ENCODE peak calls at places on chromosomes 4 and X, in five cellular contexts. One of them, this sample, is unnamed.

GRCh38 chrX:136158685-136159084 is 11.4 kb downstream of the FHL1 start:
- DNase-seq in fibroblast of lung: no peak
- DNase-seq in K562: no peak
- DNase-seq in PC-3: no peak
- DNase-seq in GM23338: no peak
- DNase-seq in this sample: no peak

GRCh38 chr4:21242163-21242562 is 541.9 kb downstream of the PACRGL start:
- DNase-seq in PC-3: no peak
- DNase-seq in fibroblast of lung: no peak
- DNase-seq in K562: no peak
- DNase-seq in GM23338: no peak
- DNase-seq in this sample: no peak

GRCh38 chr4:16516796-16517413 is 290.6 kb upstream of the TAPT1 start:
- DNase-seq in K562: no peak
- DNase-seq in PC-3: peak
- DNase-seq in GM23338: peak
- DNase-seq in fibroblast of lung: peak
- DNase-seq in this sample: peak

GRCh38 chrX:129726307-129727111 is 12.3 kb upstream of the XPNPEP2 start:
- DNase-seq in fibroblast of lung: peak
- DNase-seq in PC-3: peak
- DNase-seq in K562: peak
- DNase-seq in GM23338: peak
- DNase-seq in this sample: peak

GRCh38 chr4:84837751-84838150 is 128.7 kb downstream of the WDFY3 start:
- DNase-seq in fibroblast of lung: no peak
- DNase-seq in GM23338: no peak
- DNase-seq in K562: no peak
- DNase-seq in PC-3: no peak
- DNase-seq in this sample: no peak

GRCh38 chr4:128846063-128846462 is 36.6 kb downstream of the JADE1 start:
- DNase-seq in fibroblast of lung: no peak
- DNase-seq in K562: no peak
- DNase-seq in PC-3: peak
- DNase-seq in GM23338: no peak
- DNase-seq in this sample: no peak

GRCh38 chr4:153782567-153782966 is 6.3 kb downstream of the SFRP2 start:
- DNase-seq in K562: no peak
- DNase-seq in PC-3: peak
- DNase-seq in fibroblast of lung: peak
- DNase-seq in GM23338: no peak
- DNase-seq in this sample: no peak

GRCh38 chrX:114619874-114620273 is 36.0 kb downstream of the HTR2C start:
- DNase-seq in GM23338: peak
- DNase-seq in K562: peak
- DNase-seq in PC-3: peak
- DNase-seq in fibroblast of lung: no peak
- DNase-seq in this sample: peak

GRCh38 chrX:116961872-116962582 is 499.3 kb upstream of the CT83 start:
- DNase-seq in fibroblast of lung: no peak
- DNase-seq in GM23338: peak
- DNase-seq in PC-3: peak
- DNase-seq in K562: no peak
- DNase-seq in this sample: peak

GRCh38 chrX:12956704-12957541 is 18.0 kb upstream of the TMSB4X start:
- DNase-seq in fibroblast of lung: peak
- DNase-seq in GM23338: peak
- DNase-seq in K562: peak
- DNase-seq in PC-3: peak
- DNase-seq in this sample: peak

GRCh38 chr4:181161669-181162068 is 1081.5 kb upstream of the TENM3 start:
- DNase-seq in fibroblast of lung: no peak
- DNase-seq in PC-3: peak
- DNase-seq in GM23338: no peak
- DNase-seq in K562: no peak
- DNase-seq in this sample: no peak

GRCh38 chr4:173735055-173735454 is 205.0 kb upstream of the HAND2 start:
- DNase-seq in K562: no peak
- DNase-seq in PC-3: no peak
- DNase-seq in GM23338: no peak
- DNase-seq in fibroblast of lung: peak
- DNase-seq in this sample: no peak

GRCh38 chr4:120554086-120554485 is 368.4 kb downstream of the PRDM5 start:
- DNase-seq in K562: no peak
- DNase-seq in fibroblast of lung: no peak
- DNase-seq in PC-3: no peak
- DNase-seq in GM23338: no peak
- DNase-seq in this sample: no peak

GRCh38 chrX:112651766-112652165 is 28.0 kb downstream of the LHFPL1 start:
- DNase-seq in GM23338: no peak
- DNase-seq in K562: no peak
- DNase-seq in fibroblast of lung: no peak
- DNase-seq in PC-3: no peak
- DNase-seq in this sample: no peak

GRCh38 chr4:26003072-26003471 is 89.1 kb downstream of the SMIM20 start:
- DNase-seq in GM23338: no peak
- DNase-seq in K562: no peak
- DNase-seq in PC-3: no peak
- DNase-seq in fibroblast of lung: no peak
- DNase-seq in this sample: no peak

GRCh38 chrX:50941638-50942037 is 31.1 kb downstream of the BMP15 start:
- DNase-seq in K562: no peak
- DNase-seq in GM23338: peak
- DNase-seq in fibroblast of lung: no peak
- DNase-seq in PC-3: peak
- DNase-seq in this sample: peak

GRCh38 chr4:67751260-67751659 is 2.9 kb downstream of the GNRHR start:
- DNase-seq in PC-3: peak
- DNase-seq in K562: no peak
- DNase-seq in GM23338: no peak
- DNase-seq in fibroblast of lung: peak
- DNase-seq in this sample: no peak

GRCh38 chrX:40298569-40298968 is 200.8 kb upstream of the BCOR start:
- DNase-seq in GM23338: peak
- DNase-seq in fibroblast of lung: no peak
- DNase-seq in K562: no peak
- DNase-seq in PC-3: no peak
- DNase-seq in this sample: peak

GRCh38 chrX:18390941-18391538 is 34.4 kb upstream of the CDKL5 start:
- DNase-seq in PC-3: peak
- DNase-seq in K562: peak
- DNase-seq in GM23338: peak
- DNase-seq in fibroblast of lung: peak
- DNase-seq in this sample: peak

GRCh38 chr4:37693450-37694190 is 7.4 kb upstream of the RELL1 start:
- DNase-seq in fibroblast of lung: peak
- DNase-seq in PC-3: peak
- DNase-seq in K562: no peak
- DNase-seq in GM23338: no peak
- DNase-seq in this sample: no peak

GRCh38 chr4:138401330-138401729 is 159.2 kb upstream of the SLC7A11 start:
- DNase-seq in fibroblast of lung: peak
- DNase-seq in GM23338: no peak
- DNase-seq in PC-3: no peak
- DNase-seq in K562: no peak
- DNase-seq in this sample: peak

GRCh38 chr4:79476196-79476595 is 68.2 kb upstream of the GK2 start:
- DNase-seq in PC-3: no peak
- DNase-seq in GM23338: no peak
- DNase-seq in fibroblast of lung: no peak
- DNase-seq in K562: no peak
- DNase-seq in this sample: no peak

DNA sequence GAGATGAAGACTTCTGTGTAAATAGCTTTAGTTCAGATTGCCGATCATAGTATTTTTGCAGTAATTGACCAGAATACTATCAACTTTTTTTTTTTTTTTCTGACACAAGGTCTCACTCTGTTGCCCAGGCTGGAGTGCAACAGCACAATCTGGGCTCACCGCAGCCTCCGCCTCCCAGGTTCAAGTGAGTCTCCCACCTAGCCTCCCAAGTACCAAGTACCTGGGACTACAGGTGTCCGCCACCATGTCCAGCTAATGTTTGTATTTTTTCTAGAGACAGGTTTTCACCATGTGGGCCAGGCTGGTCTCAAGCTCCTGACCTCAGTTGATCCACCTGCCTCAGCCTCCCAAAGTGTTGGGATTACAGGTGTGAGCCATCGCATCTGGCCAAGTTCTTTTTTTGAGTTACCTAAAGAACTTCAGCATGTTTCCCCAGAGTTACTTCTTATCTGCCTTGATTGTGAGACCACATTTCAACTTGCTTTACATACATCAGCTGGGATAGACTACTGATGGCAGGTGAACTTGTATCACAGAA is 2.8 kb downstream of the UGDH start:
- DNase-seq in fibroblast of lung: no peak
- DNase-seq in PC-3: no peak
- DNase-seq in K562: no peak
- DNase-seq in GM23338: no peak
- DNase-seq in this sample: no peak
- H3K4me2 ChIP-seq in fibroblast of lung: peak
- H3K4me2 ChIP-seq in PC-3: peak
- H3K4me2 ChIP-seq in K562: no peak
- H3K4me2 ChIP-seq in GM23338: no peak
- H3K4me2 ChIP-seq in this sample: peak

GRCh38 chr4:76445911-76446310 is 10.9 kb downstream of the SHROOM3 start:
- DNase-seq in K562: no peak
- DNase-seq in fibroblast of lung: no peak
- DNase-seq in GM23338: no peak
- DNase-seq in PC-3: no peak
- DNase-seq in this sample: no peak

GRCh38 chr4:76449824-76450223 is 14.8 kb downstream of the SHROOM3 start:
- DNase-seq in K562: no peak
- DNase-seq in PC-3: no peak
- DNase-seq in GM23338: peak
- DNase-seq in fibroblast of lung: peak
- DNase-seq in this sample: peak

GRCh38 chr4:76448211-76448610 is 13.2 kb downstream of the SHROOM3 start:
- DNase-seq in fibroblast of lung: no peak
- DNase-seq in GM23338: no peak
- DNase-seq in PC-3: no peak
- DNase-seq in K562: no peak
- DNase-seq in this sample: no peak

GRCh38 chr4:76447326-76447954 is 12.4 kb downstream of the SHROOM3 start:
- DNase-seq in PC-3: no peak
- DNase-seq in K562: no peak
- DNase-seq in fibroblast of lung: peak
- DNase-seq in GM23338: no peak
- DNase-seq in this sample: no peak

DNA sequence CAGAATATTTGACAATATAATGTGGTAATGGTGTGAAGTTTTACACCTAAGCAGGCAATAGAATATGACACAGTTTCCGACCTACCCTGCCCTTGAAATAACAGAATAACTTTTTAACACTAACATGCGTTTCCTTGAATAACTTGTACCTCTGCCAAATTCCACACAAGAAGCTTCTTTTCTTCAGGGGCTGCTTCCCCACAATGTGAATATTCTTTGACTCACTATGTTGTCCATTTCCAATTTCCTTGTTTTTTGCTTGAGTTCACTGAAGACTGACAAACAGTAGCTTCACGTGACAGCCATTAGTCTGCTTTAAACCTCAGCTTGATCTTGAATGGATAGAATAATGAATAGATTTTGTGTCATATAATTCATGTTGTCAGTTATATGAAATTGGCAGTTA is 14.3 kb downstream of the SHROOM3 start:
- DNase-seq in PC-3: no peak
- DNase-seq in GM23338: no peak
- DNase-seq in fibroblast of lung: no peak
- DNase-seq in K562: no peak
- DNase-seq in this sample: no peak
- H2AFZ ChIP-seq in PC-3: no peak
- H2AFZ ChIP-seq in GM23338: no peak
- H2AFZ ChIP-seq in fibroblast of lung: no peak
- H2AFZ ChIP-seq in K562: no peak
- H2AFZ ChIP-seq in this sample: no peak

GRCh38 chr4:1171306-1172227 is 816 bp downstream of the SPON2 start:
- DNase-seq in GM23338: peak
- DNase-seq in fibroblast of lung: no peak
- DNase-seq in K562: no peak
- DNase-seq in PC-3: no peak
- DNase-seq in this sample: no peak
- TF ChIP-seq EZH2 in GM23338: peak
- TF ChIP-seq EZH2 in fibroblast of lung: no peak
- TF ChIP-seq EZH2 in K562: no peak
- TF ChIP-seq EZH2 in PC-3: peak
- TF ChIP-seq EZH2 in this sample: peak

GRCh38 chr4:144411119-144411518 is 234.8 kb upstream of the HHIP start:
- DNase-seq in PC-3: no peak
- DNase-seq in K562: no peak
- DNase-seq in fibroblast of lung: no peak
- DNase-seq in GM23338: no peak
- DNase-seq in this sample: no peak
- H3K4me2 ChIP-seq in PC-3: no peak
- H3K4me2 ChIP-seq in K562: no peak
- H3K4me2 ChIP-seq in fibroblast of lung: no peak
- H3K4me2 ChIP-seq in GM23338: no peak
- H3K4me2 ChIP-seq in this sample: no peak

GRCh38 chr4:110667670-110668069 is 44.8 kb upstream of the PITX2 start:
- DNase-seq in PC-3: no peak
- DNase-seq in K562: no peak
- DNase-seq in GM23338: no peak
- DNase-seq in fibroblast of lung: no peak
- DNase-seq in this sample: no peak

GRCh38 chr4:110668463-110669245 is 45.8 kb upstream of the PITX2 start:
- DNase-seq in PC-3: no peak
- DNase-seq in fibroblast of lung: no peak
- DNase-seq in GM23338: no peak
- DNase-seq in K562: no peak
- DNase-seq in this sample: no peak

GRCh38 chr4:110666030-110666429 is 43.2 kb upstream of the PITX2 start:
- DNase-seq in PC-3: no peak
- DNase-seq in K562: no peak
- DNase-seq in GM23338: no peak
- DNase-seq in fibroblast of lung: peak
- DNase-seq in this sample: no peak

GRCh38 chr4:110663206-110663605 is 40.3 kb upstream of the PITX2 start:
- DNase-seq in GM23338: no peak
- DNase-seq in K562: no peak
- DNase-seq in fibroblast of lung: no peak
- DNase-seq in PC-3: peak
- DNase-seq in this sample: no peak

DNA sequence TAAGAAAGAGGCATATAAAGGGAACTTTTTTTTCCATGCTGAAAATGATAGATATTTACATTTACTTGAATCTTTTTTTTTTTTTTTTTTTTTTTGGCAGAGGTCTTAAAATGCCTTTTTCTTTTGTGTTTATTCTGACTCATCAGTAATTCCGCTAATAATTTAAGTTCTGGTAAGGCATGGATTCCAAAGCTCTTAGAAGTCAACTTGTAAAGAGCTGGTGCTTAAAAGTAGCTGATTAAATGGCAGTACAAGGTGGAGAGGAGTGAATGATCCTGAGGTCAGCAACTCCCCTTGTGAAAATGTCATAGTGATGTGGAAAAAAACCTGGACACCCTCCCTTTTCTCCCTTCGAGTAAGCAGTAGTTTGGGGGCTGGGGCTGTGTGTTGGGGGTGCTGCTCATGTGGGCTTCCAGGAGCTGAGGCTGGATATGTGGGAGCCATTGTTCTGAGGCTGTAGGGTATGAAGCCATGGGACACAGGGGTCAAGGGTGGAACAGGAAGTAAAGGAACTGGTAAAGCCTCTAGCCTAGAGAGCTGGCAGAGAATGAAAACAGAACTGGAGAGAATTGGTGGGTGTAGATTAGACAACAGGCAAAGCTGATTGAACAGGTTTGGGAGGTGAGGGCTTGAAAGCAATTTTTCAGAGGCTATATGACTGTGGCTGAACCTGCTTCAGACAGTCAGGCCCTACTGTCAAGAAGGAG is 41.0 kb upstream of the PITX2 start:
- DNase-seq in fibroblast of lung: peak
- DNase-seq in GM23338: no peak
- DNase-seq in K562: no peak
- DNase-seq in PC-3: peak
- DNase-seq in this sample: no peak
- H2AFZ ChIP-seq in fibroblast of lung: no peak
- H2AFZ ChIP-seq in GM23338: peak
- H2AFZ ChIP-seq in K562: no peak
- H2AFZ ChIP-seq in PC-3: no peak
- H2AFZ ChIP-seq in this sample: no peak